ENCODE peak calls at places on chromosome 15, in five cellular contexts. E is uterus, M is SJSA1, D is foreskin keratinocyte, H is K562. X is an unnamed sample. For H3K27me3, the result is how much of the 10 kb centered on the place peaks cover.

GRCh38 chr15:63765338-63765737 is 68.4 kb downstream of the HERC1 start:
- DNase-seq in H (no peak), D (no peak), M (no peak), E (no peak), X (no peak)

GRCh38 chr15:98174286-98174685 is 213.8 kb downstream of the ARRDC4 start:
- DNase-seq in H (no peak), E (no peak), D (peak), M (no peak), X (no peak)

GRCh38 chr15:77720155-77720554 is 87.4 kb upstream of the LINGO1 start:
- DNase-seq in D (no peak), E (no peak), H (no peak), M (no peak), X (no peak)

GRCh38 chr15:96011109-96011608 is 319.3 kb upstream of the NR2F2 start:
- DNase-seq in E (no peak), H (no peak), D (no peak), M (no peak), X (no peak)

GRCh38 chr15:62269504-62269903 is 104.4 kb upstream of the C2CD4B start:
- DNase-seq in M (no peak), E (no peak), H (no peak), D (peak), X (no peak)

GRCh38 chr15:65827065-65827464 is 35.0 kb upstream of the DENND4A start:
- DNase-seq in D (no peak), M (no peak), H (no peak), E (no peak), X (peak)

GRCh38 chr15:65550681-65551098 is 20.4 kb downstream of the HACD3 start:
- DNase-seq in D (no peak), E (no peak), H (no peak), M (peak), X (no peak)

GRCh38 chr15:90414408-90415028 is 26.5 kb downstream of the IQGAP1 start:
- DNase-seq in D (peak), H (no peak), E (no peak), M (peak), X (no peak)

GRCh38 chr15:23694592-23694991 is 7.5 kb upstream of the NDN start:
- DNase-seq in M (no peak), H (no peak), E (no peak), D (no peak), X (no peak)

GRCh38 chr15:70328137-70329115 is 230.7 kb upstream of the TLE3 start:
- DNase-seq in M (peak), E (peak), D (no peak), H (no peak), X (no peak)

GRCh38 chr15:54618120-54618519 is 578.6 kb downstream of the RSL24D1 start:
- DNase-seq in E (no peak), D (no peak), H (no peak), M (no peak), X (no peak)

GRCh38 chr15:80550219-80550909 is 144.7 kb upstream of the ABHD17C start:
- DNase-seq in E (no peak), H (no peak), D (peak), M (peak), X (no peak)

GRCh38 chr15:39777497-39777896 is 5.1 kb downstream of the FSIP1 start:
- DNase-seq in D (peak), H (no peak), M (no peak), E (no peak), X (no peak)

GRCh38 chr15:39778031-39778430 is 4.6 kb downstream of the FSIP1 start:
- DNase-seq in H (no peak), M (no peak), D (no peak), E (no peak), X (no peak)

GRCh38 chr15:39776068-39776467 is 6.6 kb downstream of the FSIP1 start:
- DNase-seq in H (peak), D (no peak), E (no peak), M (no peak), X (no peak)

GRCh38 chr15:39770748-39771689 is 11.6 kb downstream of the FSIP1 start:
- DNase-seq in H (no peak), D (no peak), M (peak), E (no peak), X (no peak)

GRCh38 chr15:39774688-39775267 is 7.9 kb downstream of the FSIP1 start:
- DNase-seq in H (no peak), D (no peak), M (no peak), E (no peak), X (peak)
- H3K27ac ChIP-seq in H (no peak), D (no peak), M (no peak), E (no peak), X (no peak)

DNA sequence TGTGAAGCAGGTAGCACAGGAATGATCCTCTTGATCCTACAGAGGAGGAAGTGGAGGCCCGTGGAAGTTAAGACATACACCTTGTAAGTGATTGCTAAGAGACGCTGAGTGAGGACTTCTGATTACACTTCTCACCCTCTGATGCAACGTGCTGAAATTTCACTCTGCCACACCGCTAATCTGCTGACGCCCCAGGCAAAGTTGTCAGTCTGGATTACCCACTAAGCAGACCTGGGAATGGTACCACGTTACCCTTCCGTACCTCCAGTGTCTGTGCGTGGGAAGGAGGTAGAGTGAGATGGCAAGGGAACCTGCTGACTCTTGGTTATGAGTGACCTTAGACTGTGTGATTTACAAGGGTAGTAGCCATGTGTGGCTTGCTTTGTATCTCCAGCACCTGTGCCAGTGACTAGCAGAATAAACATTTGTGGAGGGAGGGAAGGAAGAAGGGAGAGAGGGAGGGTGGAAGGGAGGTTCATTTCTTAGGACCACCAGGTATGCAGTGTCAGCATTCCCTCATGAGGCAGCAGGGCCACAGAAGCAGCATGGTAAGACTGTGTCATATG is 115.0 kb downstream of the ALDH1A2 start:
- DNase-seq in E (no peak), D (peak), H (no peak), M (no peak), X (peak)
- H3K27me3 ChIP-seq in E (under half), D (under half), H (under half), M (under half), X (under half)

GRCh38 chr15:42449770-42450433 is 41.0 kb downstream of the ZNF106 start:
- DNase-seq in E (no peak), H (no peak), D (no peak), M (no peak), X (no peak)

GRCh38 chr15:42453826-42454225 is 37.1 kb downstream of the ZNF106 start:
- DNase-seq in H (no peak), M (no peak), D (no peak), E (no peak), X (no peak)

GRCh38 chr15:42448281-42448680 is 42.7 kb downstream of the ZNF106 start:
- DNase-seq in E (no peak), M (no peak), D (no peak), H (no peak), X (no peak)

GRCh38 chr15:42447599-42447998 is 43.3 kb downstream of the ZNF106 start:
- DNase-seq in E (no peak), M (no peak), D (no peak), H (no peak), X (no peak)

DNA sequence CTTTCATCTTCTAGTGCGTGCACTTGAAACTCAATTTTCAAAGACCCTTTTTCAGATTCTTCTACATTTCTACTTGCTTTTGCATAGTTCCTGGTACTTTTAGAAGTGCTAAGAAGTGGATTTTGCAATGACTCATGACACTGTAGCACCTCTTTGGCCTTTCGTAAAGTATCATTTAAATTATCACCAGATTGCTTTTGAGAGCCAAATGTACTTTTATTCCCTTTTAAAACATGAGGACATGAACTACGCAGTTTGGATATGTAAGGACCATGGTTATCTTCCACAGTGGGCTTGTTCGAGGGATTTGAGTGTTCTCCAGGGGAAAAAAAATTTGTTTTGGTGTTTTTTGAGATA is 40.5 kb downstream of the ZNF106 start:
- DNase-seq in M (no peak), D (no peak), H (no peak), E (no peak), X (no peak)
- H3K27ac ChIP-seq in M (no peak), D (no peak), H (no peak), E (no peak), X (no peak)

DNA sequence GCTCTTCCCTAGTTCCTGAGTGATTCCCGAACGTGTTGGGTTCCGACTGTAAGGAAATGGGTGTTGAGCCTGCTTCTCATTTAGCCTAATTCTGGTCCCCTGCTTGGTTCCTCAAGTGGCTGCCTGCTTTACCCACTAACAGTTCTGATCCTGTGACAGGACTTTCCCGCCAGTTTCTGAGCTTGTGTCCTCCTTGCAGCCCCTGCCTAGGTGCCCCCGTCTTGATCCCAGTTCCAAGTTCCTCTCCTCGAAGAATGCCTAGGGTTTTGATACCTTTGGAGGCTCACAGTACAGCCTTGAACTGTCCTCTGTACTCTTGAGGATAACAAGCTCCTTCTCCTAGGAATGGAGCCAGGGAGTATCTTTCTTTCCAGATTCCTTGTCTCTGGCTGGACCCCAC is 12.0 kb upstream of the RASGRF1 start:
- DNase-seq in M (no peak), H (no peak), E (no peak), D (no peak), X (no peak)
- H3K27me3 ChIP-seq in M (under half), H (under half), E (under half), D (under half), X (under half)

X was measured in WERI-Rb-1.